ENCODE peak calls at places on chromosomes 1 and 21, in eight cellular contexts. T is RWPE1, Y is endodermal cell, O is GM10248, U is mesothelial cell of epicardium, J is left lung, F is endothelial cell of umbilical vein, A is HFFc6. G is an unnamed sample.

GRCh38 chr1:154943649-154944421 is 7.3 kb upstream of the PMVK start:
- DNase-seq in O (peak; percentile 66), T (peak; percentile 53), F (peak; percentile 29), Y (peak; percentile 84), J (no peak), A (no peak), U (no peak), G (no peak)

GRCh38 chr1:91137173-91137852 is 115.5 kb upstream of the ZNF644 start:
- DNase-seq in J (no peak), Y (no peak), U (no peak), T (no peak), O (no peak), F (no peak), A (no peak), G (no peak)

GRCh38 chr1:232627645-232628334 is 2.1 kb downstream of the SIPA1L2 start:
- DNase-seq in A (no peak), J (no peak), U (no peak), F (peak; percentile 42), Y (peak; percentile 59), O (no peak), T (peak; percentile 72), G (no peak)

GRCh38 chr21:45618287-45618686 is 25.2 kb upstream of the PCBP3 start:
- DNase-seq in J (peak; percentile 20), A (no peak), U (no peak), F (no peak), T (no peak), O (no peak), Y (peak; percentile 18), G (no peak)

GRCh38 chr1:39387452-39387851 is 104.0 kb upstream of the BMP8A start:
- DNase-seq in Y (no peak), O (no peak), A (peak; percentile 90), F (peak; percentile 58), U (no peak), J (no peak), T (peak; percentile 68), G (no peak)

GRCh38 chr1:117436528-117436927 is 69.3 kb downstream of the MAN1A2 start:
- DNase-seq in O (no peak), T (no peak), F (no peak), Y (no peak), A (no peak), U (no peak), J (no peak), G (no peak)

GRCh38 chr1:113197662-113198330 is 124.8 kb downstream of the LRIG2 start:
- DNase-seq in F (no peak), O (no peak), T (no peak), J (no peak), A (no peak), U (no peak), Y (no peak), G (no peak)

GRCh38 chr21:44793269-44794030 is 8.2 kb downstream of the UBE2G2 start:
- DNase-seq in U (no peak), F (peak; percentile 63), T (peak; percentile 81), O (peak; percentile 79), J (peak; percentile 58), Y (peak; percentile 80), A (peak; percentile 42), G (no peak)

GRCh38 chr1:154329152-154329521 is 3.8 kb downstream of the ATP8B2 start:
- DNase-seq in F (no peak), U (no peak), T (no peak), J (no peak), O (no peak), Y (peak; percentile 90), A (no peak), G (no peak)

GRCh38 chr21:24988941-24989340 is 618.3 kb downstream of the MRPL39 start:
- DNase-seq in U (no peak), T (no peak), A (no peak), O (no peak), F (no peak), J (no peak), Y (no peak), G (no peak)

GRCh38 chr1:232974971-232975370 is 24.6 kb downstream of the NTPCR start:
- DNase-seq in F (peak; percentile 65), J (no peak), T (no peak), U (no peak), O (no peak), A (peak; percentile 43), Y (no peak), G (no peak)

GRCh38 chr1:201715801-201716741 is 112.9 kb upstream of the IPO9 start:
- DNase-seq in U (no peak), F (no peak), A (no peak), J (peak; percentile 61), T (no peak), Y (no peak), O (peak; percentile 41), G (no peak)

GRCh38 chr1:8424539-8425116 is 106.7 kb downstream of the SLC45A1 start:
- DNase-seq in U (no peak), J (peak; percentile 58), T (peak; percentile 38), A (no peak), O (peak; percentile 34), Y (peak; percentile 89), F (peak; percentile 66), G (no peak)

DNA sequence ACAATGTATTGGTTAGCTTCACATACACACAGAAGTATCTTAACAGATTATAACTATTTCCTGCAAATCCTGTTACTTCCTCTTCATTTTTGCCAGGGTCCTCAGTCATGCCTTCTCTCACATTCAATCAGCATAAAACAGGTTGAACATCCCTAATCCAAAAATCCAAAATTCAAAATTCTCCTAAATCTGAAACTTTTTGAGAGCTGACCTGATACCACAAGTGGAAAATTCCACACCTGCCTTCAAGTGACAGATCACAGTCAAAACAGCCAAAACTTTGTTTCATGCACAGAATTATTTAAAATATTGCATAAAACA is 62.9 kb upstream of the FBXO28 start:
- DNase-seq in F (no peak), O (no peak), J (no peak), T (no peak), Y (no peak), U (no peak), A (no peak), G (no peak)
- TF ChIP-seq CTCF in F (no peak), O (no peak), J (no peak), T (peak; percentile 39), Y (no peak), U (no peak), A (peak; percentile 52), G (peak; percentile 31)

GRCh38 chr1:66452162-66452561 is 81.8 kb upstream of the SGIP1 start:
- DNase-seq in Y (no peak), O (no peak), F (peak; percentile 33), T (no peak), A (no peak), J (no peak), U (no peak), G (no peak)
- TF ChIP-seq CTCF in Y (peak; percentile 63), O (no peak), F (peak; percentile 25), T (no peak), A (peak; percentile 34), J (no peak), U (no peak), G (peak; percentile 28)

DNA sequence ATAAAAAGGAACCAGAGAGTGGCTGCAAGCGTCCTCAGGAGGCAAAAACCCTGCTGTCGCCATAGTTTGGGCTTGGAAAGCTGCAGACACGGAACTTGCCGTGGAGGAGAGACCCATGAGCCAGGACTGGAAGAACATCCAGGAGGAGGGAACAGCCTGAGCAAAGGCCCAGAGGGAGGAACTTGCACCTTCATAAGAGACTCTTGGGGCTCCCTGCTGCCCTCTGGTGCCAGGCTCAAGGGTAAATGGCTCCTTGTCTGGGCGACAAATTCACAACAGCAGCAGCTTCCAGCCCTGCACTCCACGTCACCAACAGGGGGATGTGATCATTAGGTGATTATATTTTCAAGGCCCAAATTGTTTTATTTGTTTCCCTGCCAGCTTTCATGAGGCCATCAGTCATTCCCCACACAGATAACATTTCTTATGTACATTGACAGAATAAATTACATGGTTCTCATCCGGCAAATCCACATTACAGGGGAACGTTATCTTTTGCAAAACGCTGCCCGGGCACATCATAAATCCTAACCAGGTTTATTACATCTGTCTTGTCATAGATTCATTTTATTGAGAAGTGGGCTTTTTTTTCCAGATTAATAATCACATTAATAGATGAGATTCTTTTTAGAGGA is 143.0 kb upstream of the GRIK3 start:
- DNase-seq in U (no peak), A (no peak), O (peak; percentile 30), T (no peak), Y (peak; percentile 90), F (peak; percentile 21), J (no peak), G (no peak)
- TF ChIP-seq CTCF in U (no peak), A (peak; percentile 13), O (peak; percentile 18), T (no peak), Y (peak; percentile 82), F (peak; percentile 35), J (no peak), G (peak; percentile 70)

GRCh38 chr1:69313118-69313517 is 254.6 kb upstream of the LRRC7 start:
- DNase-seq in F (no peak), O (no peak), J (no peak), A (no peak), T (no peak), Y (no peak), U (no peak), G (no peak)

GRCh38 chr1:69315416-69315815 is 252.3 kb upstream of the LRRC7 start:
- DNase-seq in U (no peak), F (no peak), O (no peak), A (no peak), Y (peak; percentile 49), T (no peak), J (no peak), G (no peak)

GRCh38 chr1:69315823-69316222 is 251.9 kb upstream of the LRRC7 start:
- DNase-seq in J (no peak), A (no peak), T (no peak), F (no peak), U (no peak), O (no peak), Y (peak; percentile 58), G (no peak)

DNA sequence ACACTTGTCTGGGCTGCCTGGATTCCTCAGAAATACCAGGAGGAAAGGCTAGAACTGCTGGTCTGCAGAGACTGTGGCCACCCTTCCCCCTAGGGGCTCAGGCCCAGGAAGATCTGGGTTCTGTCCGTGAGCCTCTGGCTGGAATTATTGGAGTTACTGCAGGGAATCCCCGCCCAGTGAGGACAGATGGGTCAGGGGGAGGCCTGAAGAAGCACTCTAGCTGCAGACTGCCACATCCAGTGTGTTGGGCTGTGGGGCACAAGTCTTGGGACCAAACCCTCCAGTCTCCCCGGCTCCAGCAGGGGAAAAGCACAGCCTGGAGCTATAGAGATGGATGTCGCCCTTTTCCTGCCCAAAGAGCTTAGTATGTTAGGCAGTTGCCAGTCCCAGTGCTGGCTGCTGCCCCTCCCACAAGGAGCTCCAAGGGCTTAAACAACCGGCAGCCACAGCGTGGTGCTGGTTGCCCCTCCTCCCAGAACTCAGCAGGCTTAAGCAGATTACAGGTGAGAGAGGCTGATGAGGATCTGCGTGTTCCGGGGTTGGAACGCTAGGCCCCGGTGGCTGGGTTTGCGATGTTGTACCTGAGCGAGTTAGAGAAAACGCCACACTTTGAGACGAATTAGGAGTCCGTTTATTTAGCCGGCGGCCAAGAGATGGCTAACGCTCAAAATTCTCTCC is 255.5 kb upstream of the LRRC7 start:
- DNase-seq in U (no peak), J (no peak), F (no peak), T (no peak), Y (peak; percentile 93), O (no peak), A (no peak), G (no peak)
- TF ChIP-seq CTCF in U (no peak), J (no peak), F (no peak), T (no peak), Y (peak; percentile 44), O (no peak), A (no peak), G (no peak)